ENCODE peak calls at places on chromosomes 13 and 19, in six cellular contexts. M, X, B, D, A and I are unnamed samples.
A peak's percentile ranks its signal among the peaks of the same experiment; 100 is the strongest.

GRCh38 chr13:64278493-64278892 is 2862.8 kb upstream of the PCDH20 start:
- DNase-seq in D (no peak), B (no peak), M (no peak), A (no peak), X (no peak), I (peak; percentile 22)

GRCh38 chr13:33277946-33278345 is 7.6 kb downstream of the STARD13 start:
- DNase-seq in A (no peak), B (no peak), M (no peak), X (no peak), D (no peak), I (no peak)

GRCh38 chr13:42747399-42747873 is 33.9 kb upstream of the FAM216B start:
- DNase-seq in M (no peak), D (no peak), X (no peak), B (no peak), A (no peak), I (no peak)

GRCh38 chr13:24632382-24633121 is 47.7 kb upstream of the ATP12A start:
- DNase-seq in X (no peak), B (no peak), M (no peak), D (no peak), A (no peak), I (no peak)

GRCh38 chr19:2578391-2578826 is 102.5 kb downstream of the GADD45B start:
- DNase-seq in X (no peak), D (no peak), A (no peak), M (no peak), B (no peak), I (no peak)

GRCh38 chr19:51460164-51460992 is 2.1 kb upstream of the SIGLEC8 start:
- DNase-seq in X (peak; percentile 58), A (peak; percentile 60), M (no peak), D (no peak), B (peak; percentile 21), I (no peak)

GRCh38 chr13:49867834-49868233 is 68.3 kb downstream of the SPRYD7 start:
- DNase-seq in M (no peak), D (no peak), X (no peak), A (no peak), B (no peak), I (no peak)

GRCh38 chr13:32041429-32041828 is 9.9 kb downstream of the FRY start:
- DNase-seq in D (peak; percentile 49), B (no peak), A (no peak), M (no peak), X (no peak), I (no peak)

GRCh38 chr13:47397739-47398138 is 500.9 kb upstream of the HTR2A start:
- DNase-seq in D (no peak), M (no peak), B (no peak), A (no peak), X (no peak), I (no peak)

GRCh38 chr19:35995655-35995993 is 636 bp downstream of the SDHAF1 start:
- DNase-seq in M (no peak), D (no peak), B (peak; percentile 27), A (peak; percentile 79), X (peak; percentile 67), I (no peak)

GRCh38 chr19:28737021-28737525 is 475.9 kb downstream of the UQCRFS1 start:
- DNase-seq in M (no peak), X (no peak), D (peak; percentile 3), B (peak; percentile 15), A (no peak), I (no peak)

GRCh38 chr13:109198585-109198984 is 569.2 kb downstream of the MYO16 start:
- DNase-seq in A (no peak), B (no peak), D (no peak), M (no peak), X (no peak), I (no peak)

GRCh38 chr13:97695684-97696083 is 257.8 kb upstream of the IPO5 start:
- DNase-seq in D (no peak), X (no peak), M (no peak), B (no peak), A (no peak), I (no peak)

DNA sequence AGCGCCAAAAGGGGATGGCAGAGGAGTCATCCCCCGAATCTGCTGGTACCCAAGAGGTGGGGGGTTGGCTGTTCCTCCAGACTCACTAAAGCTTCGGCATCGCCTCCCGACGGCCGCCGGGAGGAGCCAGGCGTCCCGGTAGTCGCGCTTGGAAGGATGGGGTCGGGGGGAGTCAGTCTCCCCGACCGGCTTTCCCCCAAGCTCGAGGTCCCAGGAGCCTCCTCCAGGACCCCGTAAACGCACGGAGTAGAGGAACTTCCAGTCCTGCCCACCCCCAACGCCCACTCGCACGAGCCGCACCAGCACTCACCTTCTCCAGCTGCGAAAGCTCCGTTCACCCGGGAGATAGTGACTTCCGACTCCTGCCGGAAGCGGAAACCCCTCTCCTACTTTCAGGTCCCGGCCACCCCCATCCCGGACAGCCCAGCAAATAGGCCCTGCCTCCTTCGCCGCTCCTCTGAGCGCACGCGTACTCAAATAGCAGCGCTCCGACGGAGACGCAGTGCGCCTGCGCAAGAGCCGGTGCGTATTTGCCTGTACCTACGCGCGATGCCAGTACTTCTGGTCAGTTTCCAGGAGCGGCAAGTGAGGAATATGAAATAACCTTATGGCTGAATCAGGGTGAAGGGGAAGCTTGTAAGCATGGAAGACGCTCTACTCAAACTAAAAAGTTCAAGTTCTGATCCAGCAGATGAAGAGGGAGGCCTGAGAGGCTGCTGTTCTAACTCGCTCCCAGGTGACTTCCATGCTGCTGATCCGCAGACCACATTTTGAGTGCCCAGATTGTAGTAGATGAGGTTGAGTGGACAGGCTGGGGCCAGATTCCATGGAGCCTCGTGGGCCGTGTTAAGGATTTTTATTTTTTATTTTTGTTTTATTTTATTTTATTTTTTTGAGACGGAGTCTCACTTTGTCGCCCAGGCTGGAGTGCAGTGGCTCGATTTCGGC is at the start of gene ELOF1:
- DNase-seq in B (peak; percentile 96), M (peak; percentile 97), X (peak; percentile 98), D (peak; percentile 96), A (peak; percentile 95), I (peak; percentile 82)
- TF ChIP-seq CTCF in B (peak; percentile 19), M (peak; percentile 7), X (peak; percentile 40), D (no peak), A (peak; percentile 25), I (no peak)

GRCh38 chr19:16376241-16376640 is 51.6 kb downstream of the KLF2 start:
- DNase-seq in X (no peak), M (no peak), D (no peak), B (no peak), A (no peak), I (no peak)

GRCh38 chr19:16375157-16375935 is 50.7 kb downstream of the KLF2 start:
- DNase-seq in D (no peak), A (no peak), M (no peak), B (no peak), X (no peak), I (no peak)

GRCh38 chr19:16377521-16377920 is 52.9 kb downstream of the KLF2 start:
- DNase-seq in A (no peak), M (no peak), X (no peak), D (no peak), B (no peak), I (no peak)

GRCh38 chr19:16375936-16376185 is 51.2 kb downstream of the KLF2 start:
- DNase-seq in X (no peak), D (no peak), M (no peak), A (no peak), B (no peak), I (no peak)

DNA sequence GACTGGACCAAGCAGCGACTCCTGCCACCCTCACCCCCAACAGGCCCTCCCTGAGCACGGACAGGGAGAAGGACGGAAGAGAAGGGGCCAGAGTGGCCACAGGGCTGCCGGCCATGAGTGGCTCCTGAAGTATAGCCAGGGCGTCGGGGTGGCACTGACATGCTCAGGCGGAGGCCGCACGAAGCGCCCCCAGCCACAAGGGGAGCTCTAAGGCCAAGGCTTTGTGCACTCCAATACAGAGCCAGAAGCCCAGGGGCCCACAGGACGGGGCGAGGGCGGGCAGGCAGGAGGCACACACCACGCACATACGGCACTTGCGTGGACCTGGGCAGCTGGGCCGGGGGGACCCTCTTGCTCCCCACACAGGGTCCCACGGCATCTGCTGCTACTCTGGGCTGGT is 52.0 kb downstream of the KLF2 start:
- DNase-seq in B (no peak), D (no peak), M (no peak), X (peak; percentile 59), A (peak; percentile 49), I (no peak)
- TF ChIP-seq SIN3A in B (no peak), D (no peak), M (no peak), X (no peak), A (no peak), I (no peak)

GRCh38 chr13:30145709-30146367 is 161.5 kb downstream of the KATNAL1 start:
- DNase-seq in M (no peak), D (peak; percentile 87), A (no peak), B (no peak), X (no peak), I (no peak)
- TF ChIP-seq REST in M (no peak), D (no peak), A (no peak), B (no peak), X (no peak), I (no peak)

DNA sequence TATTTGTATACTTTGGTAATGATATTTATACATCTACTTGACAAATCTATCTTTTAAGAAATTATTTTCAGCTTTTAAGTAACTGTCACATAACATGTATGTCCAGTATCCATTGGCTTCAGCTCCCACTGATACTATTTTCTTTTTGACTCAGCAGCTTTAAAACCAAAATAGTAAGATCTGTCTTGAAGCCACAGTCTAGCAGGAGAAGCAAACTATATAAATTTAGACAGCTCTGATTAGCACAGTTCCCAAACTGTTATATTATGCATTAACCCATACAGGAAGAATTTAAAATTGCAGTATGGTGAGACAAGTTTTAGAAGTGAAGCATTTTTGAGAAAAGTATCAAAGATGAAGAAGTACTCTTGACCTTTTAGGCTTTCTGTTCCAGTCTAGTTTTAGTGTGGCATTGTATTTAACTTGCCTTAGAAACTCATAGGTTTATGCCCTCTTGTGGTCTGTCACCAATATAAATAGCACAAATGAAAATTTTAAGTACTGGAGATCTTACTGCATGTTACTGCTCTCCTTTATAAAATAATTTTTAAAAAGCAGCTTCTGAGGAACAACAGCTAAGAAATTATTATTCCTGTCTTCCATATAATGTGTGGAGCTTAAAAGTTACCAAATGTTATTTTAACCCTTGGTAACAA is 24.7 kb downstream of the URI1 start:
- DNase-seq in B (peak; percentile 10), X (no peak), D (no peak), M (no peak), A (no peak), I (no peak)
- TF ChIP-seq CTCF in B (no peak), X (peak; percentile 59), D (peak; percentile 24), M (peak; percentile 38), A (peak; percentile 10), I (peak; percentile 59)

GRCh38 chr19:53644061-53644816 is 12.4 kb downstream of the DPRX start:
- DNase-seq in M (no peak), D (no peak), A (no peak), X (no peak), B (no peak), I (no peak)
- TF ChIP-seq SIN3A in M (no peak), D (no peak), A (no peak), X (no peak), B (no peak), I (no peak)